ENCODE peak calls at places on chromosomes 2 and 18, in five cellular contexts. U, Z, J, B and A are unnamed samples.

GRCh38 chr2:9807056-9807455 is 36.2 kb upstream of the TAF1B start:
- DNase-seq in U (peak), Z (no peak), J (no peak), B (no peak), A (no peak)

GRCh38 chr2:210188190-210188589 is 17.0 kb upstream of the KANSL1L start:
- DNase-seq in U (no peak), Z (no peak), J (no peak), B (no peak), A (no peak)

GRCh38 chr2:216486708-216487107 is 11.9 kb upstream of the RPL37A start:
- DNase-seq in U (no peak), Z (no peak), J (no peak), B (no peak), A (no peak)

GRCh38 chr18:77077836-77078456 is 54.6 kb downstream of the MBP start:
- DNase-seq in U (no peak), Z (no peak), J (no peak), B (no peak), A (peak)

GRCh38 chr2:174775586-174775985 is 11.3 kb upstream of the CHRNA1 start:
- DNase-seq in U (no peak), Z (no peak), J (no peak), B (no peak), A (no peak)

GRCh38 chr2:222264791-222265320 is 33.9 kb downstream of the PAX3 start:
- DNase-seq in U (no peak), Z (no peak), J (no peak), B (no peak), A (no peak)

GRCh38 chr2:232327089-232328037 is 51.2 kb upstream of the ALPP start:
- DNase-seq in U (peak), Z (peak), J (peak), B (peak), A (peak)

GRCh38 chr18:29879763-29880162 is 1162.8 kb downstream of the DSC3 start:
- DNase-seq in U (no peak), Z (no peak), J (no peak), B (no peak), A (no peak)

GRCh38 chr2:148020036-148020357 is 540 bp downstream of the ORC4 start:
- DNase-seq in U (no peak), Z (peak), J (no peak), B (no peak), A (no peak)

DNA sequence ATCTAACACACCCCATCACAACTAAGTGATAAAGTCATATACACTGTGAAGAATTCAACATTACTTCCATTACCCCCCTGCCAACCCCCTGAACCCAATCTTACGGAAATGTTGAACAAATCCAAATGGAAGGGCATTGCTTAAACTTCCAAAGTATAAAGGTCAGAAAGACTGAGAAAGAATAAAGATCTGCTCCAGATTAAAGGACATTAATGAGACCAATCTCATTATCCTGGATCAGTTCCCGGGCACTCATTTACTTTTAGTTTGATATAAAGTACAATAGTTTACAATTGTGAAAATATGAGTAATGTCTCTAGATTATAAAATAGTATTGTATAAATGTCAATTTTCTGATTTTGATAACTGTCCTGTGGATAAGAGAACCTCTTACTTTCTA is 229.4 kb downstream of the PID1 start:
- DNase-seq in U (no peak), Z (no peak), J (no peak), B (no peak), A (no peak)
- TF ChIP-seq POLR2A in U (no peak), Z (no peak), J (no peak), B (no peak), A (no peak)

DNA sequence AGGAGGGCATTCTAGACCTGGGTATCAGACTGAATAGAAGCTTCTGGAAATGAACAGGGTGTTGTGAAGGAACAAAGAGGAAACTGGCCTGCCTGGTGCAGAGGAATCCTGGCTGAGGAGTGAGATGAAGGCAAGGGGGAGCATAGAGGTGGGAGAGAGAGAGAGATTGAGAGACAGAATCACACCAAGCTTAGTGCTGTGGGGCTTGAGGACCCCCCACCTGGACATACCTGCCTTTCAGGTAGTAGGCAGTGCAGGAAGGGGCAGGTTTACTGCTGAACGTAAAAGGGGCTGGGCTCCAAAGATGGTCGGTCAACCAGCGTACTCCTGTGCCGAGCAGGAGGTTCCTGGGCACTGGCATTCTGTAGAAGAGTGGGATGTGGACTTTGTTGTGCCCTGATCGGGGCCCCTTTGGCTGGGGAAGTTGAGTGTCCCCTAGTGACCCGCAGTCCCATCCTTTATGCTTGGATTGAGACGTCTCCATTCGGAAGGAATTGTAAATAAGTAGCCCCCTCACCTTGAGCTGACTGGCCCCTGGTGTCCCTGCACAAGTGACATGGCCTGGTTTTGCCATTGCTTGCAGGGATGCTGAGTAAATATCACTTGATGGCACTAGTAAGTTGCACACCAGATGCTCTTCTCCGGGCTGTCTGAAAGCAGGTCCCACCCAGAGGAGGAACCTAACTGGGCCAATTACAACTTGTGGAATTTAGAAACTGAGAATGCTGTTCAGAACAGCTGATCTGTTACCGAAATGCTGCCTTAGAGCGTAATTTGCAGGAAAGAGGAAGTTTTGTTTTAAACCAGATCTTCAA is 1.4 kb downstream of the UBE2F start:
- DNase-seq in U (peak), Z (no peak), J (no peak), B (no peak), A (peak)
- TF ChIP-seq POLR2A in U (no peak), Z (no peak), J (peak), B (no peak), A (peak)

GRCh38 chr2:84904717-84905174 is 710 bp upstream of the TMSB10 start:
- DNase-seq in U (peak), Z (no peak), J (peak), B (peak), A (no peak)
- TF ChIP-seq POLR2A in U (peak), Z (peak), J (no peak), B (no peak), A (no peak)

DNA sequence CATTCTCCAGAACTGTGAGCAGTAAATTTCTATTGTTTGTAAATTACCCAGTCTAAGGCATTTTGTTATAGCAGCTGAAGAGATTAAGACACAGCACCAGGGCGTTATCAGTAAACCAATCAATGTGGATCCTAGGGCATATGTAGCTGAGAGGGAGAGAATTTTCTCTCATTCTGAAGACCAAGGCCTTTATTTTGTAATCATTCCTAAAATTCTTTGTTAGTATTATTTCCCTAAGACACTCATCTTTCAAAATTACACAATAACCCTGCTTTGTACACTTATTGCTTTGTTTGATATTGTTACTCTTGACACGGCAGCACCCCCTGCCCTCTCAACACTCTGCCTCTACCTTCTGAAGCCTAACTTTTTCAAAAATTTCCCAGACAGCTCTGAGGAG is 419.1 kb downstream of the SLC4A3 start:
- DNase-seq in U (no peak), Z (no peak), J (no peak), B (no peak), A (no peak)
- TF ChIP-seq POLR2A in U (no peak), Z (no peak), J (no peak), B (no peak), A (no peak)

GRCh38 chr2:121596221-121597080 is 52.8 kb downstream of the CLASP1 start:
- DNase-seq in U (no peak), Z (no peak), J (no peak), B (no peak), A (peak)
- TF ChIP-seq POLR2A in U (no peak), Z (no peak), J (no peak), B (no peak), A (peak)